ENCODE peak calls at places on chromosomes 11 and 22, in eight cellular contexts. One of them, this sample, is unnamed. For H3K4me1, the result is how much of the 10 kb centered on the place peaks cover.

GRCh38 chr11:8030526-8031247 is 43.5 kb downstream of the EIF3F start:
- DNase-seq in GM23338: no peak
- DNase-seq in SK-N-SH: no peak
- DNase-seq in GM23248: no peak
- DNase-seq in MM.1S: no peak
- DNase-seq in HCT116: no peak
- DNase-seq in hepatocyte: no peak
- DNase-seq in PC-3: no peak
- DNase-seq in this sample: no peak

GRCh38 chr11:35418282-35418846 is 994 bp downstream of the SLC1A2 start:
- DNase-seq in GM23338: peak
- DNase-seq in hepatocyte: peak
- DNase-seq in MM.1S: no peak
- DNase-seq in HCT116: no peak
- DNase-seq in PC-3: no peak
- DNase-seq in GM23248: no peak
- DNase-seq in SK-N-SH: peak
- DNase-seq in this sample: peak

GRCh38 chr22:39433476-39434242 is 23.2 kb upstream of the MGAT3 start:
- DNase-seq in PC-3: no peak
- DNase-seq in SK-N-SH: no peak
- DNase-seq in MM.1S: no peak
- DNase-seq in HCT116: no peak
- DNase-seq in GM23248: no peak
- DNase-seq in hepatocyte: no peak
- DNase-seq in GM23338: no peak
- DNase-seq in this sample: no peak

GRCh38 chr11:34633990-34634725 is 13.3 kb downstream of the EHF start:
- DNase-seq in PC-3: peak
- DNase-seq in hepatocyte: no peak
- DNase-seq in SK-N-SH: no peak
- DNase-seq in HCT116: no peak
- DNase-seq in GM23248: peak
- DNase-seq in GM23338: no peak
- DNase-seq in MM.1S: peak
- DNase-seq in this sample: no peak

GRCh38 chr11:64842366-64842759 is 2.1 kb downstream of the CDC42BPG start:
- DNase-seq in hepatocyte: no peak
- DNase-seq in HCT116: no peak
- DNase-seq in MM.1S: no peak
- DNase-seq in PC-3: peak
- DNase-seq in GM23248: no peak
- DNase-seq in GM23338: no peak
- DNase-seq in SK-N-SH: no peak
- DNase-seq in this sample: peak

GRCh38 chr22:36398602-36399472 is 11.1 kb upstream of the MYH9 start:
- DNase-seq in hepatocyte: no peak
- DNase-seq in MM.1S: no peak
- DNase-seq in SK-N-SH: no peak
- DNase-seq in HCT116: no peak
- DNase-seq in GM23248: peak
- DNase-seq in GM23338: no peak
- DNase-seq in PC-3: peak
- DNase-seq in this sample: no peak

GRCh38 chr11:7577883-7578242 is 64.1 kb downstream of the PPFIBP2 start:
- DNase-seq in GM23338: peak
- DNase-seq in SK-N-SH: peak
- DNase-seq in PC-3: peak
- DNase-seq in hepatocyte: peak
- DNase-seq in MM.1S: peak
- DNase-seq in GM23248: peak
- DNase-seq in HCT116: no peak
- DNase-seq in this sample: no peak

GRCh38 chr22:37565830-37566229 is 5.5 kb downstream of the CDC42EP1 start:
- DNase-seq in hepatocyte: no peak
- DNase-seq in PC-3: no peak
- DNase-seq in HCT116: no peak
- DNase-seq in GM23248: no peak
- DNase-seq in MM.1S: no peak
- DNase-seq in SK-N-SH: no peak
- DNase-seq in GM23338: no peak
- DNase-seq in this sample: no peak

GRCh38 chr11:132943737-132944556 is 588.4 kb downstream of the OPCML start:
- DNase-seq in GM23338: peak
- DNase-seq in HCT116: no peak
- DNase-seq in MM.1S: no peak
- DNase-seq in GM23248: peak
- DNase-seq in hepatocyte: peak
- DNase-seq in SK-N-SH: peak
- DNase-seq in PC-3: no peak
- DNase-seq in this sample: peak

GRCh38 chr11:10311802-10312201 is 6.9 kb downstream of the ADM start:
- DNase-seq in hepatocyte: no peak
- DNase-seq in PC-3: no peak
- DNase-seq in SK-N-SH: no peak
- DNase-seq in HCT116: no peak
- DNase-seq in MM.1S: no peak
- DNase-seq in GM23338: no peak
- DNase-seq in GM23248: no peak
- DNase-seq in this sample: no peak

GRCh38 chr11:10307411-10308207 is 2.7 kb downstream of the ADM start:
- DNase-seq in MM.1S: peak
- DNase-seq in SK-N-SH: peak
- DNase-seq in PC-3: peak
- DNase-seq in hepatocyte: peak
- DNase-seq in GM23248: peak
- DNase-seq in GM23338: peak
- DNase-seq in HCT116: peak
- DNase-seq in this sample: peak

GRCh38 chr11:10308208-10308954 is 3.5 kb downstream of the ADM start:
- DNase-seq in hepatocyte: no peak
- DNase-seq in GM23338: no peak
- DNase-seq in PC-3: no peak
- DNase-seq in MM.1S: peak
- DNase-seq in GM23248: peak
- DNase-seq in SK-N-SH: no peak
- DNase-seq in HCT116: no peak
- DNase-seq in this sample: no peak

GRCh38 chr11:10309163-10310093 is 4.6 kb downstream of the ADM start:
- DNase-seq in GM23338: peak
- DNase-seq in PC-3: peak
- DNase-seq in HCT116: peak
- DNase-seq in MM.1S: peak
- DNase-seq in hepatocyte: peak
- DNase-seq in GM23248: peak
- DNase-seq in SK-N-SH: no peak
- DNase-seq in this sample: no peak

DNA sequence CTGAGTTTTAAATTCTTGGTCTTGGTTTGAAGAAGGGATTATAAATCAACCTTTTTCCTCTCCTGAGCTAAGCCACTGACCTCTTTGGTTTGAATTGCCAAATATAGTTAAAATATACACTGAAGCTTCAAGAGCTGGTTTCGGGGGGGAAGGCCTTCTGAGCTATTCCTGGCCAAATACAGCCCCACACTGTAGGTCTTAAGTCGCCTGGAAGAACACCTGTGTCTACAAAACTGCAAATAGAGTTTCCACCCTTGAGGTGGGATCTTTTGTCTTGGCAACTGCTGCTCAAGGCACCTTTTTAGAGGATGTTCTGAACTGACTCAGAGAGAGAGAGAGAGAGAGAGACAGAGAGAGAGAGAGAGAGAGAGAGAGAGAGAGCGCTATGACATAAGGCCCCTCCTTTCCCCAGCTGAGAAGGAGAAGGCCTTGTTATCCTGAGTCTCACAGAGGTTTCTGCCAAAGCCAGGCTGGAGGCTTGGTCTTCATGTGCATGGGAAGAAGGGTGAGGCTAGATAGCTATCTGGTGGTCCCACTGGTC is 5.5 kb downstream of the ADM start:
- DNase-seq in GM23248: peak
- DNase-seq in GM23338: no peak
- DNase-seq in hepatocyte: no peak
- DNase-seq in PC-3: no peak
- DNase-seq in MM.1S: peak
- DNase-seq in SK-N-SH: no peak
- DNase-seq in HCT116: no peak
- DNase-seq in this sample: no peak
- H3K4me2 ChIP-seq in GM23248: no peak
- H3K4me2 ChIP-seq in GM23338: no peak
- H3K4me2 ChIP-seq in hepatocyte: no peak
- H3K4me2 ChIP-seq in PC-3: no peak
- H3K4me2 ChIP-seq in MM.1S: peak
- H3K4me2 ChIP-seq in SK-N-SH: no peak
- H3K4me2 ChIP-seq in HCT116: peak
- H3K4me2 ChIP-seq in this sample: no peak

GRCh38 chr11:89279176-89279575 is 101.5 kb downstream of the TYR start:
- DNase-seq in GM23338: no peak
- DNase-seq in MM.1S: no peak
- DNase-seq in HCT116: no peak
- DNase-seq in SK-N-SH: no peak
- DNase-seq in GM23248: no peak
- DNase-seq in PC-3: no peak
- DNase-seq in hepatocyte: no peak
- DNase-seq in this sample: no peak
- TF ChIP-seq EZH2phosphoT487 in GM23338: no peak
- TF ChIP-seq EZH2phosphoT487 in MM.1S: no peak
- TF ChIP-seq EZH2phosphoT487 in HCT116: no peak
- TF ChIP-seq EZH2phosphoT487 in SK-N-SH: no peak
- TF ChIP-seq EZH2phosphoT487 in GM23248: no peak
- TF ChIP-seq EZH2phosphoT487 in PC-3: no peak
- TF ChIP-seq EZH2phosphoT487 in hepatocyte: no peak
- TF ChIP-seq EZH2phosphoT487 in this sample: no peak

GRCh38 chr11:57432017-57432590 is 5.2 kb upstream of the SLC43A3 start:
- DNase-seq in SK-N-SH: no peak
- DNase-seq in GM23338: no peak
- DNase-seq in hepatocyte: no peak
- DNase-seq in HCT116: no peak
- DNase-seq in GM23248: no peak
- DNase-seq in PC-3: no peak
- DNase-seq in MM.1S: no peak
- DNase-seq in this sample: no peak

GRCh38 chr11:57427692-57428082 is 766 bp upstream of the SLC43A3 start:
- DNase-seq in HCT116: no peak
- DNase-seq in GM23338: no peak
- DNase-seq in PC-3: no peak
- DNase-seq in GM23248: peak
- DNase-seq in SK-N-SH: no peak
- DNase-seq in hepatocyte: no peak
- DNase-seq in MM.1S: no peak
- DNase-seq in this sample: no peak

GRCh38 chr11:57428643-57429042 is 1.7 kb upstream of the SLC43A3 start:
- DNase-seq in MM.1S: no peak
- DNase-seq in hepatocyte: no peak
- DNase-seq in HCT116: no peak
- DNase-seq in SK-N-SH: no peak
- DNase-seq in GM23248: no peak
- DNase-seq in GM23338: no peak
- DNase-seq in PC-3: no peak
- DNase-seq in this sample: no peak

GRCh38 chr11:57430946-57431345 is 4.0 kb upstream of the SLC43A3 start:
- DNase-seq in hepatocyte: no peak
- DNase-seq in HCT116: no peak
- DNase-seq in GM23248: no peak
- DNase-seq in MM.1S: no peak
- DNase-seq in SK-N-SH: no peak
- DNase-seq in GM23338: peak
- DNase-seq in PC-3: no peak
- DNase-seq in this sample: no peak

GRCh38 chr11:57429946-57430345 is 3.0 kb upstream of the SLC43A3 start:
- DNase-seq in GM23338: no peak
- DNase-seq in hepatocyte: no peak
- DNase-seq in PC-3: no peak
- DNase-seq in HCT116: no peak
- DNase-seq in SK-N-SH: no peak
- DNase-seq in MM.1S: no peak
- DNase-seq in GM23248: no peak
- DNase-seq in this sample: no peak
- H3K4me1 ChIP-seq in GM23338: under half
- H3K4me1 ChIP-seq in hepatocyte: under half
- H3K4me1 ChIP-seq in PC-3: half or more
- H3K4me1 ChIP-seq in HCT116: under half
- H3K4me1 ChIP-seq in SK-N-SH: under half
- H3K4me1 ChIP-seq in MM.1S: under half
- H3K4me1 ChIP-seq in GM23248: half or more
- H3K4me1 ChIP-seq in this sample: under half

DNA sequence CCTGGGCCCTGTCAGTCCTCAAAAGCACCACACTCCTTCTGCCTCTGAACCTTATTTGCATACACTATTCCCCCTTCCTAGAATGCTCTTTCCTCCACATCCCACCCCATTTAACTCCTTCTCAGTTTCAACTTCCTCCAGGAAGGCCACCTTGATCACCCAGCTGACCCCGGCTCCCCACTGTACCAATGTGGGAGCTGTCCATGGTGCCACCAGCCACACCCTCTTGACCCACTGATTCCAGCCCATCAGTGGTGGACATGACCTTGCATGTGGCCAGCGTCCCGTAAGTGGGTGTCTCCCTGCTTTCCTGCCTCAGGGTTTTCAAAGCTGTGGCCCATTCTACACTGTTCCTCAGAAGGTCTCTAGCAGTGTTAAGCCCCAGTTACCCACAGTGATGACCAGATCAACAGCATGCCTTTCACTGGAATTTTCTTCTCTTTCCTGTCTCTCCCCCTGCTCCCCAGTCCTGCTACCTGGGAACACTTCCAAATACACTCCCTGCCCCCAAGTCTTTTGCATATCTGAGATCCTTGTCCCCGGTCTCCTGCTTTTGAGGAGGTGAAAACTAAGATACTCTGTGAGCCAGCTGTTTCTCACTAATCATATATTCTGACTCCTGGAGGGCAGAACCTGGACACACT is 346.6 kb downstream of the MN1 start:
- DNase-seq in PC-3: no peak
- DNase-seq in hepatocyte: no peak
- DNase-seq in SK-N-SH: no peak
- DNase-seq in GM23248: no peak
- DNase-seq in GM23338: peak
- DNase-seq in HCT116: no peak
- DNase-seq in MM.1S: no peak
- DNase-seq in this sample: no peak
- H3K4me2 ChIP-seq in PC-3: no peak
- H3K4me2 ChIP-seq in hepatocyte: no peak
- H3K4me2 ChIP-seq in SK-N-SH: no peak
- H3K4me2 ChIP-seq in GM23248: no peak
- H3K4me2 ChIP-seq in GM23338: no peak
- H3K4me2 ChIP-seq in HCT116: no peak
- H3K4me2 ChIP-seq in MM.1S: no peak
- H3K4me2 ChIP-seq in this sample: no peak

GRCh38 chr22:48950151-48950915 is 877.3 kb downstream of the BRD1 start:
- DNase-seq in GM23338: no peak
- DNase-seq in GM23248: no peak
- DNase-seq in hepatocyte: peak
- DNase-seq in MM.1S: no peak
- DNase-seq in PC-3: no peak
- DNase-seq in HCT116: no peak
- DNase-seq in SK-N-SH: no peak
- DNase-seq in this sample: no peak
- TF ChIP-seq EZH2phosphoT487 in GM23338: no peak
- TF ChIP-seq EZH2phosphoT487 in GM23248: no peak
- TF ChIP-seq EZH2phosphoT487 in hepatocyte: no peak
- TF ChIP-seq EZH2phosphoT487 in MM.1S: no peak
- TF ChIP-seq EZH2phosphoT487 in PC-3: no peak
- TF ChIP-seq EZH2phosphoT487 in HCT116: no peak
- TF ChIP-seq EZH2phosphoT487 in SK-N-SH: no peak
- TF ChIP-seq EZH2phosphoT487 in this sample: no peak

This sample was measured in neural progenitor cell.